ENCODE peak calls at places on chromosomes 16 and 17, in nine cellular contexts. One of them, this sample, is unnamed.

GRCh38 chr16:3193221-3194212 is 5.5 kb downstream of the OR1F1 start:
- DNase-seq in breast epithelium: no peak
- DNase-seq in spleen: no peak
- DNase-seq in K562: no peak
- DNase-seq in HCT116: no peak
- DNase-seq in H1: no peak
- DNase-seq in GM12878: no peak
- DNase-seq in transverse colon: no peak
- DNase-seq in suprapubic skin: no peak
- DNase-seq in this sample: no peak

GRCh38 chr17:69574257-69575197 is 160.0 kb downstream of the MAP2K6 start:
- DNase-seq in GM12878: no peak
- DNase-seq in transverse colon: no peak
- DNase-seq in breast epithelium: no peak
- DNase-seq in suprapubic skin: no peak
- DNase-seq in K562: no peak
- DNase-seq in HCT116: no peak
- DNase-seq in H1: no peak
- DNase-seq in spleen: no peak
- DNase-seq in this sample: no peak

GRCh38 chr17:9677411-9677810 is 32.1 kb downstream of the USP43 start:
- DNase-seq in HCT116: no peak
- DNase-seq in GM12878: no peak
- DNase-seq in K562: no peak
- DNase-seq in spleen: peak
- DNase-seq in breast epithelium: no peak
- DNase-seq in transverse colon: no peak
- DNase-seq in H1: no peak
- DNase-seq in suprapubic skin: no peak
- DNase-seq in this sample: no peak

GRCh38 chr16:82603784-82604411 is 22.9 kb upstream of the CDH13 start:
- DNase-seq in breast epithelium: peak
- DNase-seq in spleen: no peak
- DNase-seq in K562: no peak
- DNase-seq in GM12878: no peak
- DNase-seq in H1: no peak
- DNase-seq in suprapubic skin: no peak
- DNase-seq in HCT116: peak
- DNase-seq in transverse colon: peak
- DNase-seq in this sample: no peak

GRCh38 chr16:25135239-25135878 is 23.8 kb downstream of the LCMT1 start:
- DNase-seq in breast epithelium: no peak
- DNase-seq in transverse colon: peak
- DNase-seq in K562: no peak
- DNase-seq in suprapubic skin: no peak
- DNase-seq in HCT116: no peak
- DNase-seq in spleen: no peak
- DNase-seq in H1: no peak
- DNase-seq in GM12878: no peak
- DNase-seq in this sample: no peak

GRCh38 chr16:67882374-67883145 is 2.1 kb upstream of the NRN1L start:
- DNase-seq in suprapubic skin: no peak
- DNase-seq in breast epithelium: no peak
- DNase-seq in transverse colon: no peak
- DNase-seq in spleen: peak
- DNase-seq in H1: no peak
- DNase-seq in HCT116: no peak
- DNase-seq in K562: no peak
- DNase-seq in GM12878: no peak
- DNase-seq in this sample: no peak

GRCh38 chr16:55552621-55553020 is 13.9 kb upstream of the CAPNS2 start:
- DNase-seq in GM12878: no peak
- DNase-seq in K562: peak
- DNase-seq in breast epithelium: no peak
- DNase-seq in H1: no peak
- DNase-seq in transverse colon: no peak
- DNase-seq in spleen: no peak
- DNase-seq in suprapubic skin: no peak
- DNase-seq in HCT116: no peak
- DNase-seq in this sample: no peak

GRCh38 chr16:2761472-2761871 is 9.0 kb downstream of the SRRM2 start:
- DNase-seq in transverse colon: no peak
- DNase-seq in K562: no peak
- DNase-seq in suprapubic skin: no peak
- DNase-seq in breast epithelium: no peak
- DNase-seq in HCT116: no peak
- DNase-seq in GM12878: no peak
- DNase-seq in H1: no peak
- DNase-seq in spleen: peak
- DNase-seq in this sample: no peak

GRCh38 chr16:7315813-7316212 is 16.8 kb upstream of the RBFOX1 start:
- DNase-seq in H1: no peak
- DNase-seq in spleen: no peak
- DNase-seq in K562: no peak
- DNase-seq in transverse colon: no peak
- DNase-seq in suprapubic skin: no peak
- DNase-seq in breast epithelium: no peak
- DNase-seq in HCT116: no peak
- DNase-seq in GM12878: no peak
- DNase-seq in this sample: no peak

GRCh38 chr17:18026408-18026776 is 12.6 kb downstream of the ATPAF2 start:
- DNase-seq in H1: no peak
- DNase-seq in HCT116: no peak
- DNase-seq in breast epithelium: no peak
- DNase-seq in GM12878: no peak
- DNase-seq in suprapubic skin: no peak
- DNase-seq in K562: no peak
- DNase-seq in spleen: no peak
- DNase-seq in transverse colon: no peak
- DNase-seq in this sample: no peak

GRCh38 chr16:22092143-22092933 is at the start of gene VWA3A:
- DNase-seq in H1: peak
- DNase-seq in GM12878: no peak
- DNase-seq in breast epithelium: no peak
- DNase-seq in K562: no peak
- DNase-seq in suprapubic skin: no peak
- DNase-seq in spleen: no peak
- DNase-seq in transverse colon: no peak
- DNase-seq in HCT116: no peak
- DNase-seq in this sample: no peak

GRCh38 chr16:85200471-85201278 is 88.4 kb upstream of the CIBAR2 start:
- DNase-seq in GM12878: no peak
- DNase-seq in H1: no peak
- DNase-seq in transverse colon: no peak
- DNase-seq in suprapubic skin: no peak
- DNase-seq in K562: peak
- DNase-seq in HCT116: peak
- DNase-seq in spleen: no peak
- DNase-seq in breast epithelium: no peak
- DNase-seq in this sample: no peak

GRCh38 chr17:40035162-40035559 is 19.0 kb downstream of the MED24 start:
- DNase-seq in spleen: no peak
- DNase-seq in transverse colon: peak
- DNase-seq in breast epithelium: no peak
- DNase-seq in HCT116: no peak
- DNase-seq in GM12878: no peak
- DNase-seq in K562: peak
- DNase-seq in suprapubic skin: no peak
- DNase-seq in H1: peak
- DNase-seq in this sample: no peak

GRCh38 chr16:85387171-85387507 is 226.0 kb upstream of the GSE1 start:
- DNase-seq in GM12878: no peak
- DNase-seq in spleen: no peak
- DNase-seq in K562: no peak
- DNase-seq in breast epithelium: no peak
- DNase-seq in suprapubic skin: no peak
- DNase-seq in H1: peak
- DNase-seq in transverse colon: no peak
- DNase-seq in HCT116: no peak
- DNase-seq in this sample: no peak

GRCh38 chr16:77840623-77841274 is 52.4 kb downstream of the VAT1L start:
- DNase-seq in suprapubic skin: no peak
- DNase-seq in K562: no peak
- DNase-seq in transverse colon: no peak
- DNase-seq in GM12878: no peak
- DNase-seq in HCT116: no peak
- DNase-seq in H1: no peak
- DNase-seq in breast epithelium: no peak
- DNase-seq in spleen: no peak
- DNase-seq in this sample: no peak

GRCh38 chr17:64063766-64064224 is 43.4 kb upstream of the ICAM2 start:
- DNase-seq in breast epithelium: no peak
- DNase-seq in transverse colon: peak
- DNase-seq in K562: peak
- DNase-seq in GM12878: no peak
- DNase-seq in spleen: peak
- DNase-seq in H1: peak
- DNase-seq in suprapubic skin: no peak
- DNase-seq in HCT116: no peak
- DNase-seq in this sample: no peak

GRCh38 chr16:56861092-56861610 is 3.9 kb upstream of the SLC12A3 start:
- DNase-seq in HCT116: no peak
- DNase-seq in H1: no peak
- DNase-seq in GM12878: no peak
- DNase-seq in breast epithelium: no peak
- DNase-seq in suprapubic skin: no peak
- DNase-seq in transverse colon: no peak
- DNase-seq in K562: peak
- DNase-seq in spleen: no peak
- DNase-seq in this sample: no peak
- TF ChIP-seq POLR2AphosphoS5 in HCT116: no peak
- TF ChIP-seq POLR2AphosphoS5 in H1: no peak
- TF ChIP-seq POLR2AphosphoS5 in GM12878: no peak
- TF ChIP-seq POLR2AphosphoS5 in breast epithelium: no peak
- TF ChIP-seq POLR2AphosphoS5 in suprapubic skin: no peak
- TF ChIP-seq POLR2AphosphoS5 in transverse colon: no peak
- TF ChIP-seq POLR2AphosphoS5 in K562: no peak
- TF ChIP-seq POLR2AphosphoS5 in spleen: no peak
- TF ChIP-seq POLR2AphosphoS5 in this sample: no peak

GRCh38 chr17:78966123-78966813 is 13.5 kb downstream of the LGALS3BP start:
- DNase-seq in HCT116: no peak
- DNase-seq in breast epithelium: no peak
- DNase-seq in spleen: no peak
- DNase-seq in suprapubic skin: no peak
- DNase-seq in H1: no peak
- DNase-seq in transverse colon: no peak
- DNase-seq in GM12878: no peak
- DNase-seq in K562: no peak
- DNase-seq in this sample: no peak
- TF ChIP-seq POLR2A in HCT116: no peak
- TF ChIP-seq POLR2A in breast epithelium: no peak
- TF ChIP-seq POLR2A in spleen: no peak
- TF ChIP-seq POLR2A in suprapubic skin: no peak
- TF ChIP-seq POLR2A in H1: no peak
- TF ChIP-seq POLR2A in transverse colon: no peak
- TF ChIP-seq POLR2A in GM12878: no peak
- TF ChIP-seq POLR2A in K562: no peak
- TF ChIP-seq POLR2A in this sample: no peak

GRCh38 chr17:66520986-66521385 is 218.6 kb downstream of the PRKCA start:
- DNase-seq in transverse colon: no peak
- DNase-seq in H1: no peak
- DNase-seq in breast epithelium: no peak
- DNase-seq in HCT116: no peak
- DNase-seq in GM12878: no peak
- DNase-seq in K562: no peak
- DNase-seq in suprapubic skin: no peak
- DNase-seq in spleen: no peak
- DNase-seq in this sample: no peak
- TF ChIP-seq POLR2AphosphoS5 in transverse colon: peak
- TF ChIP-seq POLR2AphosphoS5 in H1: no peak
- TF ChIP-seq POLR2AphosphoS5 in breast epithelium: no peak
- TF ChIP-seq POLR2AphosphoS5 in HCT116: no peak
- TF ChIP-seq POLR2AphosphoS5 in GM12878: no peak
- TF ChIP-seq POLR2AphosphoS5 in K562: no peak
- TF ChIP-seq POLR2AphosphoS5 in suprapubic skin: no peak
- TF ChIP-seq POLR2AphosphoS5 in spleen: no peak
- TF ChIP-seq POLR2AphosphoS5 in this sample: no peak

GRCh38 chr16:970379-970765 is 412 bp downstream of the LMF1 start:
- DNase-seq in K562: no peak
- DNase-seq in breast epithelium: no peak
- DNase-seq in spleen: no peak
- DNase-seq in HCT116: no peak
- DNase-seq in H1: no peak
- DNase-seq in suprapubic skin: no peak
- DNase-seq in GM12878: no peak
- DNase-seq in transverse colon: no peak
- DNase-seq in this sample: no peak

GRCh38 chr16:968620-969019 is 2.2 kb downstream of the LMF1 start:
- DNase-seq in HCT116: no peak
- DNase-seq in GM12878: no peak
- DNase-seq in spleen: no peak
- DNase-seq in K562: no peak
- DNase-seq in transverse colon: no peak
- DNase-seq in suprapubic skin: no peak
- DNase-seq in H1: no peak
- DNase-seq in breast epithelium: no peak
- DNase-seq in this sample: no peak

GRCh38 chr16:971582-971905 is 760 bp upstream of the LMF1 start:
- DNase-seq in spleen: no peak
- DNase-seq in transverse colon: no peak
- DNase-seq in K562: no peak
- DNase-seq in GM12878: no peak
- DNase-seq in H1: no peak
- DNase-seq in breast epithelium: no peak
- DNase-seq in HCT116: no peak
- DNase-seq in suprapubic skin: peak
- DNase-seq in this sample: no peak

GRCh38 chr16:970766-971581 is at the start of gene LMF1:
- DNase-seq in transverse colon: peak
- DNase-seq in HCT116: peak
- DNase-seq in spleen: peak
- DNase-seq in K562: peak
- DNase-seq in breast epithelium: peak
- DNase-seq in GM12878: peak
- DNase-seq in suprapubic skin: peak
- DNase-seq in H1: peak
- DNase-seq in this sample: peak

DNA sequence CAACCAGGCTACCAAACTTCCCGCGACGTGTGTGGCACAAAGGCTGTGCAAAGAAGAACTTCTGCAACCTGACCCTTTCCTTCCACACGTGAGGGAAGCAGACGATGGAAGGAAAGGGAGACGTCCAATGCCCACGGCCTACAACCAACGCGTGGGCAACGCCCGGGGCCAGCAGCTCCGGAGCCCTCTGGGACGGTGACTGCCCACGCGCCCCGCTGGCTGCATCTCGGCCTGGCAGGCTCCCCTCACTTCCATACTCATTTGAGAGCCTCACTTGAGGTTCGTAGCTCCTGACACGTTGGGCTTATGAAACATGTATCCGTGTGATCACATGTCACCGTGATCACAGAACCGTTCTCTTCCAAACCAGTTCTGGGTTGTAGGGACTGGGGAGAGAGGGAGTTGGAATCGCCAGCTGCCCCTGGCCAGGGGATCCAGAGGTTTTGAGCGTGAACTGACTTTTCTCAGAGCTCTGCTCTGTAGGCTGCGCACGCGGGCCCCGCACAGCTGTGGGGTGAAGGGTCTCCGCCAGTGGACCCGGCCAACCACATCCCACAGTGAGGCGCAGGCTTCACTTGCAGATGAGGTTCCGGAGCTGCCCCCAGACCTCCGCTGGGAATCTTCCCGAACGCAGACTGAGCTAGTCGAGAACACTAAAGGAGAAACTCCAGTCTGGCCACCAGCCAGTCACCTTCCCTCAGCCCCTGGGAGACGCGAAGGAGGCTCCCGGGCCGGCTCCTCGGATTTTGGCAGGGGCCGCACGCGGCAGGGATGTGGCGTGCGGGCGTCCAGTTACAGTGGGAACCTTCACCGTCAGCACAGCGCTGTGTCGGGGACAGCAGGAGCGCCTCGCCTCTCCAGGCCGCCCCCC is 1.0 kb downstream of the LMF1 start:
- DNase-seq in spleen: no peak
- DNase-seq in K562: peak
- DNase-seq in H1: peak
- DNase-seq in transverse colon: peak
- DNase-seq in breast epithelium: no peak
- DNase-seq in GM12878: no peak
- DNase-seq in suprapubic skin: no peak
- DNase-seq in HCT116: no peak
- DNase-seq in this sample: no peak
- TF ChIP-seq POLR2A in spleen: no peak
- TF ChIP-seq POLR2A in K562: no peak
- TF ChIP-seq POLR2A in H1: no peak
- TF ChIP-seq POLR2A in transverse colon: no peak
- TF ChIP-seq POLR2A in breast epithelium: no peak
- TF ChIP-seq POLR2A in GM12878: no peak
- TF ChIP-seq POLR2A in suprapubic skin: no peak
- TF ChIP-seq POLR2A in HCT116: no peak
- TF ChIP-seq POLR2A in this sample: no peak